ENCODE peak calls at places on chromosome 14, in five cellular contexts. T is hippocampal formation; D is GM19239; E is stimulated activated CD4-positive, alpha-beta T cell treated with anti-CD3 and anti-CD28 coated beads, Interleukin-1b, Interleukin-23, amount 100 ng/mL, for 1 hour; K is NCI-H69. G is an unnamed sample.

GRCh38 chr14:89000007-89000942 is 175.8 kb downstream of the TTC8 start:
- DNase-seq in T (no peak), D (no peak), E (no peak), K (peak; percentile 90), G (no peak)

GRCh38 chr14:84482256-84483071 is 1047.5 kb upstream of the FLRT2 start:
- DNase-seq in E (no peak), K (no peak), D (no peak), T (no peak), G (no peak)

GRCh38 chr14:62718629-62719028 is 326.6 kb downstream of the KCNH5 start:
- DNase-seq in K (no peak), T (no peak), D (no peak), E (no peak), G (no peak)

GRCh38 chr14:91250912-91251311 is 6.4 kb upstream of the GPR68 start:
- DNase-seq in K (peak; percentile 62), D (no peak), E (no peak), T (no peak), G (no peak)

GRCh38 chr14:102579696-102580551 is 12.5 kb upstream of the RCOR1 start:
- DNase-seq in D (no peak), T (no peak), E (no peak), K (no peak), G (no peak)

GRCh38 chr14:73829526-73830431 is 21.9 kb upstream of the PTGR2 start:
- DNase-seq in K (no peak), E (no peak), T (no peak), D (peak; percentile 41), G (no peak)

GRCh38 chr14:71739273-71739990 is 192.8 kb upstream of the RGS6 start:
- DNase-seq in E (no peak), D (no peak), T (no peak), K (no peak), G (no peak)

GRCh38 chr14:22532345-22533056 is 56.5 kb downstream of the DAD1 start:
- DNase-seq in D (no peak), K (no peak), T (no peak), E (no peak), G (no peak)

GRCh38 chr14:75013290-75013689 is 10.6 kb downstream of the EIF2B2 start:
- DNase-seq in E (no peak), D (no peak), T (no peak), K (no peak), G (no peak)

GRCh38 chr14:81302613-81303012 is 81.9 kb upstream of the GTF2A1 start:
- DNase-seq in K (peak; percentile 94), E (no peak), T (no peak), D (no peak), G (no peak)

GRCh38 chr14:102264355-102264754 is 40.6 kb downstream of the MOK start:
- DNase-seq in E (no peak), D (no peak), T (no peak), K (no peak), G (no peak)

GRCh38 chr14:67934087-67934486 is 114.5 kb downstream of the RAD51B start:
- DNase-seq in D (peak; percentile 30), E (no peak), T (peak; percentile 80), K (peak; percentile 89), G (no peak)

GRCh38 chr14:104105071-104105821 is 19.7 kb downstream of the ASPG start:
- DNase-seq in T (no peak), D (no peak), E (no peak), K (no peak), G (no peak)

GRCh38 chr14:99560946-99561683 is 42.9 kb downstream of the CCDC85C start:
- DNase-seq in T (no peak), E (no peak), D (no peak), K (peak; percentile 94), G (no peak)

GRCh38 chr14:99183311-99183710 is 88.7 kb downstream of the BCL11B start:
- DNase-seq in D (no peak), E (no peak), K (no peak), T (no peak), G (no peak)

GRCh38 chr14:55699131-55700057 is 119.4 kb downstream of the KTN1 start:
- DNase-seq in K (peak; percentile 98), T (no peak), E (no peak), D (no peak), G (no peak)

GRCh38 chr14:104937694-104938365 is 13.2 kb downstream of the PLD4 start:
- DNase-seq in E (no peak), K (no peak), D (no peak), T (no peak), G (no peak)

GRCh38 chr14:104865069-104865630 is at the start of gene CEP170B:
- DNase-seq in T (no peak), K (peak; percentile 76), E (peak; percentile 26), D (peak; percentile 84), G (peak; percentile 34)

GRCh38 chr14:103422981-103423600 is 37.9 kb downstream of the MARK3 start:
- DNase-seq in T (no peak), K (no peak), D (no peak), E (no peak), G (no peak)

GRCh38 chr14:54211562-54212308 is 185.1 kb upstream of the CDKN3 start:
- DNase-seq in K (no peak), T (no peak), D (no peak), E (no peak), G (no peak)

GRCh38 chr14:94769413-94770250 is at the start of gene GSC:
- DNase-seq in K (peak; percentile 43), D (no peak), E (no peak), T (no peak), G (no peak)

GRCh38 chr14:23654231-23654630 is 18.1 kb downstream of the DHRS2 start:
- DNase-seq in D (no peak), T (no peak), E (no peak), K (no peak), G (no peak)

G was measured in activated CD8-positive, alpha-beta memory T cell treated with anti-CD3 and anti-CD28 coated beads for 1 hour.